ENCODE peak calls at places on chromosomes 13 and 19, in ten cellular contexts. E is vagina, C is HCT116, D is breast epithelium, K is spleen, G is endothelial cell of umbilical vein, L is transverse colon, W is suprapubic skin, R is GM23338, A is H1. Q is an unnamed sample. For H3K4me1, the result is how much of the 10 kb centered on the place peaks cover.

GRCh38 chr13:48159436-48160225 is 64.7 kb upstream of the MED4 start:
- DNase-seq in D (no peak), L (no peak), K (no peak), E (no peak), W (no peak), C (no peak), G (no peak), A (no peak), R (no peak), Q (no peak)

GRCh38 chr19:42540071-42540553 is 11.8 kb upstream of the CEACAM1 start:
- DNase-seq in C (no peak), L (no peak), D (no peak), G (no peak), K (no peak), A (peak), E (peak), W (no peak), R (peak), Q (no peak)

GRCh38 chr19:29640231-29640630 is 25.0 kb upstream of the PLEKHF1 start:
- DNase-seq in D (no peak), C (no peak), R (no peak), K (peak), A (no peak), E (no peak), L (no peak), G (no peak), W (no peak), Q (no peak)

GRCh38 chr19:2491130-2491801 is 15.3 kb downstream of the GADD45B start:
- DNase-seq in E (no peak), W (peak), G (peak), R (no peak), D (peak), C (no peak), A (no peak), L (peak), K (peak), Q (peak)

GRCh38 chr13:100040196-100040595 is 48.7 kb upstream of the PCCA start:
- DNase-seq in C (no peak), A (no peak), E (no peak), W (no peak), L (no peak), D (no peak), K (no peak), R (no peak), G (no peak), Q (no peak)

GRCh38 chr13:33392794-33393371 is 107.3 kb upstream of the STARD13 start:
- DNase-seq in G (no peak), A (no peak), C (no peak), E (no peak), L (no peak), D (no peak), K (no peak), W (no peak), R (no peak), Q (no peak)

GRCh38 chr19:18762125-18763023 is 28.7 kb downstream of the COMP start:
- DNase-seq in L (peak), K (no peak), R (peak), C (peak), G (peak), A (no peak), W (no peak), D (peak), E (no peak), Q (peak)

GRCh38 chr13:49859568-49859967 is 67.1 kb upstream of the KPNA3 start:
- DNase-seq in R (no peak), G (no peak), K (no peak), C (peak), W (no peak), E (no peak), A (no peak), L (peak), D (no peak), Q (no peak)

GRCh38 chr19:55253264-55253663 is 5.6 kb downstream of the PPP6R1 start:
- DNase-seq in W (no peak), C (no peak), E (no peak), D (no peak), A (no peak), K (peak), G (no peak), R (no peak), L (no peak), Q (no peak)

GRCh38 chr13:59962343-59962742 is 201.4 kb downstream of the DIAPH3 start:
- DNase-seq in D (no peak), R (peak), K (no peak), L (no peak), E (no peak), G (no peak), C (no peak), A (no peak), W (no peak), Q (no peak)

GRCh38 chr13:59963383-59963782 is 200.3 kb downstream of the DIAPH3 start:
- DNase-seq in G (no peak), A (no peak), K (no peak), D (no peak), R (peak), C (no peak), W (no peak), E (no peak), L (no peak), Q (no peak)

GRCh38 chr13:59960683-59961082 is 203.0 kb downstream of the DIAPH3 start:
- DNase-seq in D (no peak), R (no peak), W (no peak), K (no peak), C (no peak), A (no peak), L (no peak), G (peak), E (no peak), Q (no peak)

GRCh38 chr13:59957438-59957837 is 206.3 kb downstream of the DIAPH3 start:
- DNase-seq in R (no peak), E (no peak), C (no peak), K (no peak), D (no peak), W (no peak), G (no peak), L (no peak), A (no peak), Q (no peak)
- TF ChIP-seq POLR2AphosphoS5 in R (no peak), E (no peak), C (no peak), K (no peak), D (no peak), W (no peak), G (no peak), L (no peak), A (no peak), Q (no peak)

DNA sequence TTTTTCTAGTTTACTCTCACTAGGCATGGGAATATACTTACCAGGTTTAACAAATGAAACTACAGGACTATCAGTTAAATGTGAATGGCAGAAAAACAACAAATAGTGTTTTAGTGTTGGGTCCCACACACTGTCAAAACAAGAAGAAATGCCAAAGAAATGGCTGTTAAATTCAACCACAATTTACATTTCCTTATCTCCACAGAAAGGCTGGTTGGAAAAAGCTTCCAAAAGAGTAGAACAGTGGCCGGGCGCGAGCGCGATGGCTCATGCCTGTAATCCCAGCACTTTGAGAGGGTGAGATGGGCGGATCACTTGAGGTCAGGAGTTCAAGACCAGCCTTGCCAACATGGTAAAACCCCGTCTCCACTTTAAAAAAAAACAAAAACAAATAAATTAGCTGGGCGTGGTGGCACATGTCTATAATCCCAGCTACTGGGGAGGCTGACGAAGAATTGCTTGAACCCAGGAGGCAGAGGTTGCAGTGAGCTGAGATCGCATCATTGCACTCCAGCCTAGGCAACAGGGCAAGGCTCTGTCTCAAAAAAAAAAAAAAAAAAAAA is 66.5 kb downstream of the SERP2 start:
- DNase-seq in C (no peak), R (no peak), D (no peak), E (no peak), A (no peak), L (no peak), W (no peak), K (no peak), G (no peak), Q (no peak)
- H3K4me1 ChIP-seq in C (under half), R (under half), D (under half), E (under half), A (under half), L (under half), W (under half), K (under half), G (under half), Q (under half)

GRCh38 chr19:10519421-10519820 is 2.2 kb upstream of the S1PR5 start:
- DNase-seq in D (no peak), K (no peak), L (no peak), A (no peak), E (no peak), R (no peak), G (no peak), W (no peak), C (no peak), Q (no peak)

GRCh38 chr19:10517361-10517759 is at the start of gene S1PR5:
- DNase-seq in L (no peak), E (no peak), W (no peak), D (no peak), K (no peak), A (no peak), G (no peak), C (no peak), R (peak), Q (no peak)

GRCh38 chr19:10517760-10518443 is 655 bp upstream of the S1PR5 start:
- DNase-seq in A (peak), L (no peak), R (peak), K (no peak), E (no peak), D (peak), G (no peak), W (no peak), C (no peak), Q (no peak)

GRCh38 chr19:10516671-10517286 is 468 bp downstream of the S1PR5 start:
- DNase-seq in K (no peak), E (no peak), A (no peak), D (no peak), C (no peak), W (no peak), R (peak), L (no peak), G (no peak), Q (no peak)

DNA sequence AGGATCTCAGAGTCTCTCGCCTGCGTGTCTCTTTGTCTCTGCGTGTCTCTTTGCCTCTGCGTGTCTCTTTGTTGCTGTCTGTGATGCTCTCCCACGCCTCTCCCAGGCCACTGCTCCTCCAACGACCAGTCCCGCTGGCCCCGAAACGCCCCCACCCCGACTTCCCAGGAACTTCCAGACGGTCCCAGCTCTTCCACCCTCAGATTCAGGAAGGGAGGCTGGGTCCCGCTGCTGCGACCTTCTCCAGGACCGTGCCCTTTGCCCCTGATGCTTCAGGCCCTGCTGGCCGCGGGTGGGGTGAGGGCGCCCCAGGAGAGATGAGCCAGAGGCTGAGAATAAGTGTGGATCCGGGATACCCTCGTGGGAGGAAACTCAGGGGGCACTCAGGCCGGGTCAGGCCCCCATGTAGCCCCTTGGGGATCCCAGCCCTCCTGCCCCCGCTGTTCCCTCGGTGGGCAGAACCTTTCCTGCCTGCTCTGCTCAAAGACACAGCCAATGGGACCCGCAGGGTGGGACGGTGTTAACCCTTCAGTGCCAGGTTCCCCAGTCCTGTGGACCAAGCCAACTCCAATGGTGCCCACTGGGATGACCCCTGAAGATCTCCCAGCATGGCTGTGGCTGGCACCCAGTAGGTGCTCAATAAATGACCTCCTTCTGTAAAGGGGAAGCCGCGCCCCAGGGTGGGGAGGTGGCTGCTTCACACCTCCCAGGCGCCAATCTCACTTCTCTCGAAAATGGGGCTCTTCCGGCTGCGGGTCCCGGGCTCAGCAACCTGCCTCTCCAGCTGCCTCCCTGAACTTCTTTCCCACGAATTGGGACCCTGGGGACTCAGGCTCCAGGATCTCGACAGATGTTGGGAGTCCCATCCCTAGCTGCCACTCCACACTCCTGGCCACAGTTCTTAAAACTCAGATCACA is 1.5 kb upstream of the S1PR5 start:
- DNase-seq in W (no peak), K (no peak), L (no peak), E (no peak), D (no peak), C (no peak), R (peak), A (peak), G (no peak), Q (peak)
- H3K4me3 ChIP-seq in W (peak), K (no peak), L (no peak), E (no peak), D (peak), C (no peak), R (peak), A (peak), G (no peak), Q (peak)

GRCh38 chr13:40503966-40504591 is 162.4 kb downstream of the FOXO1 start:
- DNase-seq in E (peak), C (no peak), W (no peak), K (no peak), D (peak), G (peak), R (peak), A (no peak), L (no peak), Q (no peak)
- TF ChIP-seq POLR2AphosphoS5 in E (peak), C (no peak), W (no peak), K (peak), D (no peak), G (peak), R (no peak), A (no peak), L (no peak), Q (no peak)

GRCh38 chr13:40069173-40070044 is 413.9 kb downstream of the COG6 start:
- DNase-seq in R (peak), C (peak), L (peak), G (peak), A (peak), D (peak), W (peak), K (peak), E (no peak), Q (no peak)
- H3K4me1 ChIP-seq in R (under half), C (under half), L (under half), G (under half), A (under half), D (under half), W (under half), K (under half), E (under half), Q (under half)